ENCODE peak calls at places on chromosomes 16 and 17, in eight cellular contexts. E, Z, X, K, N, A, V and Q are unnamed samples.

GRCh38 chr17:78895322-78895721 is 7.7 kb downstream of the CEP295NL start:
- DNase-seq in A (no peak), E (no peak), K (no peak), V (no peak), N (no peak), Z (no peak), X (no peak), Q (no peak)

GRCh38 chr16:81495321-81496234 is 51.0 kb downstream of the CMIP start:
- DNase-seq in A (no peak), Z (no peak), K (no peak), N (no peak), V (no peak), X (no peak), E (no peak), Q (no peak)

GRCh38 chr16:78567713-78568112 is 468.3 kb downstream of the WWOX start:
- DNase-seq in E (no peak), A (no peak), N (no peak), K (no peak), X (no peak), V (no peak), Z (no peak), Q (no peak)

GRCh38 chr17:64357191-64357981 is 33.3 kb downstream of the PECAM1 start:
- DNase-seq in E (no peak), Z (peak; percentile 65), N (peak; percentile 99), A (no peak), V (no peak), X (no peak), K (peak; percentile 100), Q (no peak)

GRCh38 chr16:11354733-11355574 is 9.7 kb downstream of the RMI2 start:
- DNase-seq in X (peak; percentile 48), E (no peak), K (peak; percentile 29), V (peak; percentile 78), Z (no peak), N (peak; percentile 66), A (peak; percentile 87), Q (no peak)

GRCh38 chr17:59513934-59514841 is 51.2 kb upstream of the DHX40 start:
- DNase-seq in E (peak; percentile 90), Z (peak; percentile 76), X (no peak), A (peak; percentile 6), V (no peak), N (peak; percentile 94), K (peak; percentile 74), Q (peak; percentile 60)

GRCh38 chr16:11165349-11165748 is 90.7 kb downstream of the SOCS1 start:
- DNase-seq in A (no peak), K (no peak), V (no peak), X (no peak), N (no peak), E (no peak), Z (no peak), Q (no peak)

GRCh38 chr17:50931003-50931878 is 65.1 kb upstream of the TOB1 start:
- DNase-seq in N (peak; percentile 94), X (peak; percentile 52), V (peak; percentile 70), A (no peak), K (peak; percentile 79), Z (peak; percentile 96), E (peak; percentile 93), Q (no peak)

GRCh38 chr17:8387914-8388651 is 5.1 kb upstream of the RPL26 start:
- DNase-seq in N (no peak), V (no peak), Z (no peak), X (peak; percentile 60), E (no peak), A (no peak), K (no peak), Q (no peak)

GRCh38 chr17:49015924-49016774 is 19.0 kb downstream of the IGF2BP1 start:
- DNase-seq in A (no peak), N (peak; percentile 29), V (no peak), X (no peak), Z (no peak), K (no peak), E (no peak), Q (no peak)

GRCh38 chr17:73292031-73292531 is 19.7 kb downstream of the CDC42EP4 start:
- DNase-seq in V (no peak), N (peak; percentile 45), Z (peak; percentile 93), X (no peak), K (peak; percentile 86), A (no peak), E (no peak), Q (no peak)

GRCh38 chr17:79506955-79507354 is 103.9 kb downstream of the RBFOX3 start:
- DNase-seq in V (no peak), X (no peak), A (no peak), Z (no peak), N (no peak), E (no peak), K (no peak), Q (no peak)

GRCh38 chr17:81341347-81342061 is 46.4 kb upstream of the SLC38A10 start:
- DNase-seq in E (no peak), Z (no peak), X (no peak), V (no peak), A (no peak), N (peak; percentile 50), K (peak; percentile 21), Q (no peak)

GRCh38 chr16:12262454-12263180 is 286.1 kb downstream of the SNX29 start:
- DNase-seq in Z (no peak), K (peak; percentile 11), E (no peak), A (no peak), N (no peak), V (no peak), X (no peak), Q (no peak)

GRCh38 chr16:72112906-72113615 is 19.4 kb downstream of the DHX38 start:
- DNase-seq in E (no peak), V (no peak), Z (no peak), A (no peak), K (no peak), N (no peak), X (no peak), Q (no peak)

GRCh38 chr16:76214856-76215255 is 62.3 kb upstream of the CNTNAP4 start:
- DNase-seq in X (no peak), A (no peak), Z (no peak), N (no peak), E (no peak), V (no peak), K (no peak), Q (no peak)

GRCh38 chr17:55818451-55819375 is 67.9 kb downstream of the PCTP start:
- DNase-seq in V (no peak), E (no peak), A (peak; percentile 14), N (no peak), X (no peak), K (no peak), Z (no peak), Q (no peak)

GRCh38 chr16:2001456-2002355 is 7.9 kb downstream of the ZNF598 start:
- DNase-seq in Z (no peak), K (no peak), A (no peak), V (no peak), N (no peak), X (no peak), E (no peak), Q (no peak)

GRCh38 chr17:45238155-45238774 is 16.6 kb downstream of the FMNL1 start:
- DNase-seq in A (no peak), Z (no peak), K (no peak), X (no peak), N (no peak), V (no peak), E (no peak), Q (no peak)

GRCh38 chr17:45235071-45236001 is 13.7 kb downstream of the FMNL1 start:
- DNase-seq in A (peak; percentile 79), E (peak; percentile 83), Z (peak; percentile 75), V (peak; percentile 83), X (peak; percentile 74), K (peak; percentile 82), N (peak; percentile 87), Q (peak; percentile 74)

GRCh38 chr17:45237686-45238085 is 16.0 kb downstream of the FMNL1 start:
- DNase-seq in K (no peak), E (no peak), N (no peak), V (no peak), A (no peak), Z (no peak), X (no peak), Q (no peak)

GRCh38 chr17:45234641-45235040 is 13.0 kb downstream of the FMNL1 start:
- DNase-seq in V (no peak), A (peak; percentile 66), X (no peak), N (no peak), Z (no peak), K (no peak), E (peak; percentile 57), Q (no peak)

GRCh38 chr17:45236002-45236606 is 14.4 kb downstream of the FMNL1 start:
- DNase-seq in V (no peak), N (no peak), A (no peak), E (no peak), K (no peak), Z (no peak), X (no peak), Q (no peak)
- TF ChIP-seq CTCF in V (no peak), N (peak; percentile 32), A (no peak), E (no peak), K (no peak), Z (no peak), X (peak; percentile 35), Q (peak; percentile 35)

GRCh38 chr16:19396555-19397011 is 21.1 kb upstream of the TMC5 start:
- DNase-seq in N (no peak), E (no peak), K (no peak), A (no peak), X (no peak), V (no peak), Z (no peak), Q (no peak)

DNA sequence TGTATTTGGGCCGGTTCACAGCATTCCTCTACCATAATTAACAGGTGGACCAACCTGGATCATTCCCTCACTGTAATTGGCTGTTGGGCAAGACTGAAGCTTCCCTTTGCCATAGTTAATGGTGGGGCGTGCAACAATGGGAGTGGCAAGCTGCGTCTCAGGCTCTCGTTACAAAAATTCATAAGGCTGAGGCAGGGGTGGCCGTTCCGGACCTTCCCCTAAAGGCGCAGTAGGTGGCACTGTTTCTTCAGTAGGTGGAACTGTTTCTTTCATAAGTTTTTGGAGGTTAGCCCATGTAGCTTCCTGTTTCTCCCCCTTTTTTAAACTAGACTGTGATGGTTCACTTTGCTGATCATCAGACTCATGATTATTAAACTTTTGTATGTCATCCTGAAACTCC is 17.0 kb upstream of the TMC5 start:
- DNase-seq in K (peak; percentile 5), N (no peak), A (no peak), Z (no peak), X (no peak), V (no peak), E (peak; percentile 22), Q (no peak)
- TF ChIP-seq CTCF in K (peak; percentile 16), N (no peak), A (no peak), Z (no peak), X (no peak), V (no peak), E (peak; percentile 54), Q (no peak)

DNA sequence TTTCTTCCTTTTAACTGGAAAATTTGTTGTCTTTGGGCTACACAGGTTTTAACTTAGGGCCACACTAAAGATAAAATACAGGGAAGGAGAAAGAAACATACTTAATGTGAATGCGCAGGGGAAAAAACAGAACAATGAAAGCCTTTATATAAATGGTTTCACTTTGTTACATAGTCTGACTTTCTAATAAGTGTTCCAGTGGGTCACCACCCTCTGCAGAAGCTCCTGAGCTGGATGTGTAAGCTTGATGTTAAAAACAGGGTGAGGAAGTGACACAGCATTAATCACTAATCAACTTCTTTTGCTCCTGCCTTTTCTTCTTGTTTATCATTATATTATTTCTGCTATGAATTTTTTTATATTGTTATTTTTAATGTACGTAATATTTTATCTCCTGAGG is 445.6 kb upstream of the CA10 start:
- DNase-seq in N (peak; percentile 11), Z (no peak), X (no peak), E (no peak), V (no peak), K (no peak), A (no peak), Q (no peak)
- TF ChIP-seq CTCF in N (no peak), Z (no peak), X (no peak), E (no peak), V (no peak), K (no peak), A (no peak), Q (no peak)

GRCh38 chr16:52424591-52424990 is 122.4 kb downstream of the TOX3 start:
- DNase-seq in A (no peak), V (no peak), Z (no peak), K (no peak), X (no peak), E (no peak), N (no peak), Q (no peak)
- TF ChIP-seq CTCF in A (no peak), V (no peak), Z (no peak), K (no peak), X (no peak), E (no peak), N (no peak), Q (no peak)